ENCODE peak calls at places on chromosomes 3 and 15, in ten cellular contexts. N is endothelial cell of umbilical vein; J is HEK293T; G is activated CD8-positive, alpha-beta memory T cell treated with anti-CD3 and anti-CD28 coated beads for 24 hours; F is right cardiac atrium; S is CD8-positive, alpha-beta T cell; I is fibroblast of the aortic adventitia; E is H54; C is anterior cingulate cortex; L is HTR-8/SVneo. B is an unnamed sample.
A peak's percentile ranks its signal among the peaks of the same experiment; 100 is the strongest.

GRCh38 chr3:193446975-193447602 is 68.5 kb upstream of the ATP13A5 start:
- DNase-seq in N (no peak), J (no peak), G (no peak), F (no peak), S (no peak), I (no peak), E (no peak), C (no peak), L (no peak), B (no peak)

GRCh38 chr3:69012111-69012835 is 1.2 kb downstream of the EOGT start:
- DNase-seq in N (peak; percentile 80), J (no peak), G (no peak), F (peak; percentile 59), S (no peak), I (peak; percentile 62), E (no peak), C (no peak), L (no peak), B (no peak)

GRCh38 chr15:28953573-28954195 is 67.9 kb downstream of the APBA2 start:
- DNase-seq in N (no peak), J (no peak), G (peak; percentile 55), F (no peak), S (no peak), I (no peak), E (no peak), C (no peak), L (no peak), B (no peak)

GRCh38 chr15:74528876-74529275 is 12.1 kb upstream of the ARID3B start:
- DNase-seq in N (no peak), J (no peak), G (no peak), F (no peak), S (no peak), I (no peak), E (no peak), C (no peak), L (no peak), B (no peak)

GRCh38 chr3:9169951-9170850 is 79.2 kb downstream of the SRGAP3 start:
- DNase-seq in N (no peak), J (no peak), G (peak; percentile 64), F (no peak), S (no peak), I (no peak), E (no peak), C (no peak), L (no peak), B (no peak)

GRCh38 chr3:128307781-128308469 is 154.6 kb downstream of the EEFSEC start:
- DNase-seq in N (no peak), J (no peak), G (peak; percentile 45), F (no peak), S (no peak), I (no peak), E (no peak), C (no peak), L (no peak), B (no peak)

GRCh38 chr3:80696280-80696679 is 928.5 kb upstream of the ROBO1 start:
- DNase-seq in N (peak; percentile 41), J (no peak), G (no peak), F (no peak), S (no peak), I (no peak), E (no peak), C (no peak), L (no peak), B (no peak)

GRCh38 chr3:149480326-149481017 is 6.0 kb downstream of the TM4SF4 start:
- DNase-seq in N (peak; percentile 93), J (peak; percentile 80), G (peak; percentile 59), F (peak; percentile 83), S (peak; percentile 7), I (peak; percentile 91), E (peak; percentile 70), C (peak; percentile 26), L (peak; percentile 86), B (peak; percentile 50)

GRCh38 chr3:86929046-86929445 is 61.9 kb downstream of the VGLL3 start:
- DNase-seq in N (no peak), J (no peak), G (no peak), F (no peak), S (no peak), I (peak; percentile 28), E (peak; percentile 41), C (no peak), L (peak; percentile 21), B (no peak)

GRCh38 chr15:40229316-40229715 is 9.5 kb upstream of the PAK6 start:
- DNase-seq in N (no peak), J (no peak), G (no peak), F (no peak), S (no peak), I (no peak), E (no peak), C (no peak), L (no peak), B (no peak)

GRCh38 chr3:64368163-64369025 is 143.1 kb upstream of the PRICKLE2 start:
- DNase-seq in N (no peak), J (no peak), G (no peak), F (no peak), S (no peak), I (no peak), E (no peak), C (no peak), L (no peak), B (no peak)

GRCh38 chr3:33385423-33385822 is 54.8 kb downstream of the UBP1 start:
- DNase-seq in N (no peak), J (no peak), G (no peak), F (no peak), S (no peak), I (no peak), E (no peak), C (no peak), L (no peak), B (no peak)

GRCh38 chr3:196150481-196150880 is 60.7 kb downstream of the ZDHHC19 start:
- DNase-seq in N (no peak), J (no peak), G (no peak), F (no peak), S (no peak), I (no peak), E (no peak), C (no peak), L (no peak), B (no peak)

GRCh38 chr3:142434503-142434902 is 13.3 kb downstream of the XRN1 start:
- DNase-seq in N (peak; percentile 57), J (no peak), G (no peak), F (no peak), S (no peak), I (no peak), E (no peak), C (no peak), L (no peak), B (no peak)

GRCh38 chr3:148598619-148599018 is 99.1 kb upstream of the AGTR1 start:
- DNase-seq in N (no peak), J (no peak), G (no peak), F (no peak), S (no peak), I (no peak), E (no peak), C (no peak), L (no peak), B (no peak)

GRCh38 chr3:169029674-169030285 is 633.7 kb downstream of the MECOM start:
- DNase-seq in N (no peak), J (no peak), G (no peak), F (no peak), S (no peak), I (no peak), E (no peak), C (no peak), L (no peak), B (no peak)

GRCh38 chr15:81001180-81002003 is 669 bp downstream of the TLNRD1 start:
- DNase-seq in N (peak; percentile 55), J (peak; percentile 67), G (peak; percentile 82), F (peak; percentile 78), S (peak; percentile 23), I (peak; percentile 44), E (no peak), C (peak; percentile 59), L (peak; percentile 24), B (peak; percentile 66)

GRCh38 chr3:149638401-149639092 is 19.3 kb downstream of the WWTR1 start:
- DNase-seq in N (no peak), J (no peak), G (no peak), F (no peak), S (no peak), I (peak; percentile 76), E (no peak), C (peak; percentile 22), L (peak; percentile 41), B (no peak)

GRCh38 chr3:129052675-129053074 is 7.9 kb upstream of the GP9 start:
- DNase-seq in N (peak; percentile 73), J (no peak), G (no peak), F (peak; percentile 68), S (no peak), I (no peak), E (no peak), C (no peak), L (no peak), B (no peak)

GRCh38 chr15:52137432-52138357 is 25.1 kb upstream of the BCL2L10 start:
- DNase-seq in N (no peak), J (no peak), G (no peak), F (no peak), S (no peak), I (no peak), E (no peak), C (no peak), L (no peak), B (no peak)

GRCh38 chr3:173586176-173586575 is 188.6 kb downstream of the NLGN1 start:
- DNase-seq in N (peak; percentile 14), J (no peak), G (no peak), F (no peak), S (no peak), I (no peak), E (no peak), C (no peak), L (no peak), B (no peak)

GRCh38 chr3:195853930-195854478 is 42.3 kb upstream of the MUC4 start:
- DNase-seq in N (no peak), J (no peak), G (no peak), F (no peak), S (no peak), I (no peak), E (no peak), C (no peak), L (no peak), B (no peak)

GRCh38 chr3:158105124-158105709 is 1.0 kb downstream of the SHOX2 start:
- DNase-seq in N (no peak), J (peak; percentile 33), G (peak; percentile 57), F (no peak), S (no peak), I (no peak), E (peak; percentile 62), C (no peak), L (no peak), B (no peak)

GRCh38 chr15:68755731-68756130 is 65.0 kb downstream of the ANP32A start:
- DNase-seq in N (no peak), J (no peak), G (no peak), F (no peak), S (no peak), I (no peak), E (no peak), C (no peak), L (no peak), B (no peak)

GRCh38 chr3:152961323-152961722 is 126.4 kb downstream of the P2RY1 start:
- DNase-seq in N (peak; percentile 52), J (peak; percentile 26), G (no peak), F (no peak), S (no peak), I (peak; percentile 34), E (no peak), C (no peak), L (peak; percentile 4), B (no peak)

GRCh38 chr15:68218331-68218730 is 11.2 kb downstream of the CLN6 start:
- DNase-seq in N (no peak), J (no peak), G (peak; percentile 33), F (no peak), S (no peak), I (no peak), E (no peak), C (no peak), L (no peak), B (no peak)

B was measured in T-helper 2 cell.